ENCODE peak calls at places on chromosomes 2 and 18, in ten cellular contexts. One of them, this sample, is unnamed.

GRCh38 chr2:32863803-32864202 is 83.0 kb upstream of the LTBP1 start:
- DNase-seq in ovary: no peak
- DNase-seq in left lung: no peak
- DNase-seq in neuronal stem cell: no peak
- DNase-seq in lower lobe of right lung: no peak
- DNase-seq in stomach: no peak
- DNase-seq in upper lobe of right lung: no peak
- DNase-seq in thoracic aorta: no peak
- DNase-seq in heart left ventricle: no peak
- DNase-seq in SK-N-SH: no peak
- DNase-seq in this sample: no peak

GRCh38 chr18:56171854-56172253 is 466.5 kb downstream of the TXNL1 start:
- DNase-seq in lower lobe of right lung: no peak
- DNase-seq in thoracic aorta: no peak
- DNase-seq in SK-N-SH: no peak
- DNase-seq in left lung: no peak
- DNase-seq in heart left ventricle: no peak
- DNase-seq in upper lobe of right lung: no peak
- DNase-seq in stomach: no peak
- DNase-seq in ovary: no peak
- DNase-seq in neuronal stem cell: no peak
- DNase-seq in this sample: no peak

GRCh38 chr2:36663851-36664715 is 32.4 kb upstream of the VIT start:
- DNase-seq in ovary: no peak
- DNase-seq in SK-N-SH: peak; percentile 66
- DNase-seq in neuronal stem cell: peak; percentile 54
- DNase-seq in upper lobe of right lung: no peak
- DNase-seq in thoracic aorta: no peak
- DNase-seq in heart left ventricle: peak; percentile 20
- DNase-seq in stomach: no peak
- DNase-seq in left lung: no peak
- DNase-seq in lower lobe of right lung: no peak
- DNase-seq in this sample: peak; percentile 58

GRCh38 chr2:193824474-193824873 is 1629.7 kb upstream of the TMEFF2 start:
- DNase-seq in SK-N-SH: no peak
- DNase-seq in left lung: no peak
- DNase-seq in stomach: no peak
- DNase-seq in neuronal stem cell: no peak
- DNase-seq in thoracic aorta: no peak
- DNase-seq in ovary: no peak
- DNase-seq in upper lobe of right lung: no peak
- DNase-seq in heart left ventricle: no peak
- DNase-seq in lower lobe of right lung: no peak
- DNase-seq in this sample: no peak

GRCh38 chr2:12278217-12278755 is 438.4 kb upstream of the TRIB2 start:
- DNase-seq in stomach: no peak
- DNase-seq in left lung: no peak
- DNase-seq in neuronal stem cell: no peak
- DNase-seq in upper lobe of right lung: no peak
- DNase-seq in lower lobe of right lung: no peak
- DNase-seq in ovary: no peak
- DNase-seq in SK-N-SH: no peak
- DNase-seq in thoracic aorta: no peak
- DNase-seq in heart left ventricle: no peak
- DNase-seq in this sample: no peak

GRCh38 chr2:38268691-38269309 is 108.3 kb downstream of the ATL2 start:
- DNase-seq in SK-N-SH: no peak
- DNase-seq in lower lobe of right lung: no peak
- DNase-seq in thoracic aorta: no peak
- DNase-seq in heart left ventricle: no peak
- DNase-seq in left lung: no peak
- DNase-seq in ovary: no peak
- DNase-seq in upper lobe of right lung: no peak
- DNase-seq in stomach: no peak
- DNase-seq in neuronal stem cell: no peak
- DNase-seq in this sample: no peak

GRCh38 chr18:25873833-25874232 is 216.6 kb downstream of the SS18 start:
- DNase-seq in lower lobe of right lung: no peak
- DNase-seq in neuronal stem cell: no peak
- DNase-seq in SK-N-SH: no peak
- DNase-seq in thoracic aorta: no peak
- DNase-seq in heart left ventricle: no peak
- DNase-seq in upper lobe of right lung: no peak
- DNase-seq in left lung: no peak
- DNase-seq in ovary: no peak
- DNase-seq in stomach: no peak
- DNase-seq in this sample: no peak

GRCh38 chr2:229133155-229133772 is 137.8 kb downstream of the PID1 start:
- DNase-seq in left lung: no peak
- DNase-seq in SK-N-SH: peak; percentile 35
- DNase-seq in heart left ventricle: no peak
- DNase-seq in upper lobe of right lung: no peak
- DNase-seq in ovary: no peak
- DNase-seq in lower lobe of right lung: no peak
- DNase-seq in thoracic aorta: no peak
- DNase-seq in neuronal stem cell: peak; percentile 40
- DNase-seq in stomach: no peak
- DNase-seq in this sample: no peak

GRCh38 chr2:53863538-53864227 is 3.9 kb upstream of the GPR75 start:
- DNase-seq in SK-N-SH: peak; percentile 60
- DNase-seq in lower lobe of right lung: no peak
- DNase-seq in left lung: no peak
- DNase-seq in heart left ventricle: no peak
- DNase-seq in ovary: no peak
- DNase-seq in thoracic aorta: no peak
- DNase-seq in neuronal stem cell: no peak
- DNase-seq in stomach: no peak
- DNase-seq in upper lobe of right lung: no peak
- DNase-seq in this sample: no peak

DNA sequence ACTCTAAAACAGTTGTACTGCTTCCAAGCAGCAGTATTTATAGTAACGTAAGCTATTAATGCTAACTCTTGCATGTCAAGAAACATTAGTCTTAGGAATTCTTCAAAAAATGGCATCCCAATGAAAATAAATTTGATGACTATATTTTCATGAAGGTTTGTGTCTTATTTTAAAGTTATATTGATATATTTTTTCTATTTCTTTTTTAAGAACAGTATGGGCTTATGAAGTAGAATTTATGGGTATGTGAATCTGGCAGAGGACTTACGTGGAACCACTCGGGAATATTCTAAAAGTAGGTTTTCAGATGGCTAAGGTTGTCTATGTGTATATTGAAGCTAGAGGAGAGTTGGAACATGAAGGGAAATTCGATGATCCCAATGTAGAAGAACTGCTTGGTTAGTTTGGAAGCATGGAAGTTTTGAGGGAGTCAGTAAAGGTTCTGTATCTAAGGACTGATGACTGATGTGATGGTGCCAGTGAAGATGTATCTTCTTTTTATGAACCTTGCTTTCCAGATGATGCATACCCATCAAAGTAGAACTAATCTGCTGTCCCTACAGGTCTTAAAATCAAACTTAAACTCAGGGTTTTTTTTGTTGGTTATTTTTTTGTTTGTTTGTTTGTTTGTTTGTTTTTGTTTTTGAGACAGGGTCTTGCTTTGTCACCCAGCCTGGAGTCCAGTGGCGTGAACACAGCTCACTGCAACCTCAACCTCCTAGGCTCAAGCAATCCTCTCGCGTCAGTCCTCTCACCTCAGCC is 39.5 kb downstream of the DDX1 start:
- DNase-seq in ovary: no peak
- DNase-seq in stomach: no peak
- DNase-seq in thoracic aorta: no peak
- DNase-seq in neuronal stem cell: no peak
- DNase-seq in SK-N-SH: no peak
- DNase-seq in left lung: no peak
- DNase-seq in heart left ventricle: no peak
- DNase-seq in lower lobe of right lung: no peak
- DNase-seq in upper lobe of right lung: no peak
- DNase-seq in this sample: no peak
- H3K36me3 ChIP-seq in ovary: no peaks in the 10 kb centered on the region
- H3K36me3 ChIP-seq in stomach: peaks cover 23% of the 10 kb centered on the region
- H3K36me3 ChIP-seq in thoracic aorta: peaks cover 19% of the 10 kb centered on the region
- H3K36me3 ChIP-seq in neuronal stem cell: peaks cover 100% of the 10 kb centered on the region
- H3K36me3 ChIP-seq in SK-N-SH: peaks cover 97% of the 10 kb centered on the region
- H3K36me3 ChIP-seq in left lung: no peaks in the 10 kb centered on the region
- H3K36me3 ChIP-seq in heart left ventricle: peaks cover 100% of the 10 kb centered on the region
- H3K36me3 ChIP-seq in lower lobe of right lung: peaks cover 92% of the 10 kb centered on the region
- H3K36me3 ChIP-seq in upper lobe of right lung: peaks cover 88% of the 10 kb centered on the region
- H3K36me3 ChIP-seq in this sample: peaks cover 95% of the 10 kb centered on the region

GRCh38 chr2:100399714-100400113 is 17.8 kb downstream of the CHST10 start:
- DNase-seq in ovary: no peak
- DNase-seq in heart left ventricle: no peak
- DNase-seq in left lung: no peak
- DNase-seq in upper lobe of right lung: no peak
- DNase-seq in neuronal stem cell: no peak
- DNase-seq in stomach: no peak
- DNase-seq in thoracic aorta: no peak
- DNase-seq in SK-N-SH: peak; percentile 4
- DNase-seq in lower lobe of right lung: no peak
- DNase-seq in this sample: no peak

GRCh38 chr2:100403722-100404121 is 13.7 kb downstream of the CHST10 start:
- DNase-seq in ovary: no peak
- DNase-seq in lower lobe of right lung: no peak
- DNase-seq in SK-N-SH: no peak
- DNase-seq in left lung: no peak
- DNase-seq in neuronal stem cell: no peak
- DNase-seq in upper lobe of right lung: no peak
- DNase-seq in thoracic aorta: no peak
- DNase-seq in stomach: no peak
- DNase-seq in heart left ventricle: no peak
- DNase-seq in this sample: no peak

GRCh38 chr2:100397117-100397860 is 20.2 kb downstream of the CHST10 start:
- DNase-seq in stomach: no peak
- DNase-seq in ovary: no peak
- DNase-seq in heart left ventricle: no peak
- DNase-seq in upper lobe of right lung: no peak
- DNase-seq in neuronal stem cell: no peak
- DNase-seq in left lung: no peak
- DNase-seq in SK-N-SH: peak; percentile 4
- DNase-seq in lower lobe of right lung: no peak
- DNase-seq in thoracic aorta: no peak
- DNase-seq in this sample: no peak

GRCh38 chr2:100397976-100398375 is 19.5 kb downstream of the CHST10 start:
- DNase-seq in stomach: no peak
- DNase-seq in upper lobe of right lung: no peak
- DNase-seq in ovary: no peak
- DNase-seq in left lung: no peak
- DNase-seq in SK-N-SH: peak; percentile 3
- DNase-seq in lower lobe of right lung: no peak
- DNase-seq in neuronal stem cell: no peak
- DNase-seq in thoracic aorta: no peak
- DNase-seq in heart left ventricle: no peak
- DNase-seq in this sample: no peak

GRCh38 chr2:100401268-100401667 is 16.2 kb downstream of the CHST10 start:
- DNase-seq in upper lobe of right lung: no peak
- DNase-seq in heart left ventricle: no peak
- DNase-seq in ovary: no peak
- DNase-seq in lower lobe of right lung: no peak
- DNase-seq in neuronal stem cell: no peak
- DNase-seq in left lung: no peak
- DNase-seq in thoracic aorta: no peak
- DNase-seq in SK-N-SH: no peak
- DNase-seq in stomach: no peak
- DNase-seq in this sample: no peak
- H3K36me3 ChIP-seq in upper lobe of right lung: peaks cover 18% of the 10 kb centered on the region
- H3K36me3 ChIP-seq in heart left ventricle: peaks cover 62% of the 10 kb centered on the region
- H3K36me3 ChIP-seq in ovary: no peaks in the 10 kb centered on the region
- H3K36me3 ChIP-seq in lower lobe of right lung: peaks cover 49% of the 10 kb centered on the region
- H3K36me3 ChIP-seq in neuronal stem cell: peaks cover 83% of the 10 kb centered on the region
- H3K36me3 ChIP-seq in left lung: no peaks in the 10 kb centered on the region
- H3K36me3 ChIP-seq in thoracic aorta: peaks cover 17% of the 10 kb centered on the region
- H3K36me3 ChIP-seq in SK-N-SH: peaks cover 38% of the 10 kb centered on the region
- H3K36me3 ChIP-seq in stomach: peaks cover 19% of the 10 kb centered on the region
- H3K36me3 ChIP-seq in this sample: no peaks in the 10 kb centered on the region

GRCh38 chr2:71074893-71075292 is 6.4 kb downstream of the NAGK start:
- DNase-seq in ovary: no peak
- DNase-seq in thoracic aorta: no peak
- DNase-seq in lower lobe of right lung: no peak
- DNase-seq in neuronal stem cell: no peak
- DNase-seq in upper lobe of right lung: no peak
- DNase-seq in left lung: no peak
- DNase-seq in heart left ventricle: no peak
- DNase-seq in SK-N-SH: no peak
- DNase-seq in stomach: no peak
- DNase-seq in this sample: no peak
- H3K36me3 ChIP-seq in ovary: no peaks in the 10 kb centered on the region
- H3K36me3 ChIP-seq in thoracic aorta: peaks cover 32% of the 10 kb centered on the region
- H3K36me3 ChIP-seq in lower lobe of right lung: peaks cover 74% of the 10 kb centered on the region
- H3K36me3 ChIP-seq in neuronal stem cell: peaks cover 76% of the 10 kb centered on the region
- H3K36me3 ChIP-seq in upper lobe of right lung: peaks cover 68% of the 10 kb centered on the region
- H3K36me3 ChIP-seq in left lung: no peaks in the 10 kb centered on the region
- H3K36me3 ChIP-seq in heart left ventricle: peaks cover 80% of the 10 kb centered on the region
- H3K36me3 ChIP-seq in SK-N-SH: peaks cover 63% of the 10 kb centered on the region
- H3K36me3 ChIP-seq in stomach: peaks cover 55% of the 10 kb centered on the region
- H3K36me3 ChIP-seq in this sample: peaks cover 45% of the 10 kb centered on the region

GRCh38 chr18:32060026-32060425 is 31.6 kb upstream of the RNF138 start:
- DNase-seq in lower lobe of right lung: no peak
- DNase-seq in neuronal stem cell: no peak
- DNase-seq in left lung: no peak
- DNase-seq in SK-N-SH: no peak
- DNase-seq in stomach: no peak
- DNase-seq in thoracic aorta: no peak
- DNase-seq in upper lobe of right lung: no peak
- DNase-seq in heart left ventricle: no peak
- DNase-seq in ovary: no peak
- DNase-seq in this sample: peak; percentile 30

GRCh38 chr18:32056613-32057358 is 34.9 kb upstream of the RNF138 start:
- DNase-seq in left lung: no peak
- DNase-seq in SK-N-SH: no peak
- DNase-seq in lower lobe of right lung: no peak
- DNase-seq in stomach: no peak
- DNase-seq in heart left ventricle: no peak
- DNase-seq in thoracic aorta: no peak
- DNase-seq in neuronal stem cell: no peak
- DNase-seq in ovary: no peak
- DNase-seq in upper lobe of right lung: no peak
- DNase-seq in this sample: no peak

GRCh38 chr18:32057624-32058165 is 34.0 kb upstream of the RNF138 start:
- DNase-seq in stomach: no peak
- DNase-seq in ovary: no peak
- DNase-seq in lower lobe of right lung: no peak
- DNase-seq in heart left ventricle: no peak
- DNase-seq in thoracic aorta: no peak
- DNase-seq in SK-N-SH: no peak
- DNase-seq in neuronal stem cell: no peak
- DNase-seq in left lung: no peak
- DNase-seq in upper lobe of right lung: no peak
- DNase-seq in this sample: no peak
- H3K36me3 ChIP-seq in stomach: no peaks in the 10 kb centered on the region
- H3K36me3 ChIP-seq in ovary: no peaks in the 10 kb centered on the region
- H3K36me3 ChIP-seq in lower lobe of right lung: no peaks in the 10 kb centered on the region
- H3K36me3 ChIP-seq in heart left ventricle: no peaks in the 10 kb centered on the region
- H3K36me3 ChIP-seq in thoracic aorta: no peaks in the 10 kb centered on the region
- H3K36me3 ChIP-seq in SK-N-SH: no peaks in the 10 kb centered on the region
- H3K36me3 ChIP-seq in neuronal stem cell: no peaks in the 10 kb centered on the region
- H3K36me3 ChIP-seq in left lung: no peaks in the 10 kb centered on the region
- H3K36me3 ChIP-seq in upper lobe of right lung: no peaks in the 10 kb centered on the region
- H3K36me3 ChIP-seq in this sample: peaks cover 46% of the 10 kb centered on the region